ENCODE peak calls at places on chromosome 11, in five cellular contexts. One of them, this sample, is unnamed. For H3K9me3, the result is how much of the 10 kb centered on the place peaks cover.

GRCh38 chr11:82718307-82718706 is 15.4 kb downstream of the FAM181B start:
- DNase-seq in PC-9: peak
- DNase-seq in fibroblast of lung: peak
- DNase-seq in colonic mucosa: no peak
- DNase-seq in IMR-90: peak
- DNase-seq in this sample: no peak

GRCh38 chr11:29173660-29174062 is 843.2 kb downstream of the KCNA4 start:
- DNase-seq in PC-9: peak
- DNase-seq in fibroblast of lung: peak
- DNase-seq in colonic mucosa: no peak
- DNase-seq in IMR-90: peak
- DNase-seq in this sample: no peak

GRCh38 chr11:110433393-110434333 is 3.9 kb downstream of the FDX1 start:
- DNase-seq in PC-9: peak
- DNase-seq in fibroblast of lung: peak
- DNase-seq in colonic mucosa: no peak
- DNase-seq in IMR-90: peak
- DNase-seq in this sample: no peak

GRCh38 chr11:90222459-90223247 is at the start of gene CHORDC1:
- DNase-seq in PC-9: peak
- DNase-seq in fibroblast of lung: peak
- DNase-seq in colonic mucosa: peak
- DNase-seq in IMR-90: peak
- DNase-seq in this sample: peak

GRCh38 chr11:73205666-73206343 is 12.3 kb upstream of the P2RY2 start:
- DNase-seq in PC-9: no peak
- DNase-seq in fibroblast of lung: no peak
- DNase-seq in colonic mucosa: no peak
- DNase-seq in IMR-90: no peak
- DNase-seq in this sample: no peak

GRCh38 chr11:72439455-72439854 is 5.1 kb upstream of the CLPB start:
- DNase-seq in PC-9: no peak
- DNase-seq in fibroblast of lung: peak
- DNase-seq in colonic mucosa: no peak
- DNase-seq in IMR-90: peak
- DNase-seq in this sample: no peak

GRCh38 chr11:78226684-78227680 is 38.3 kb downstream of the USP35 start:
- DNase-seq in PC-9: no peak
- DNase-seq in fibroblast of lung: no peak
- DNase-seq in colonic mucosa: no peak
- DNase-seq in IMR-90: no peak
- DNase-seq in this sample: no peak

GRCh38 chr11:128304666-128305485 is 282.5 kb downstream of the ETS1 start:
- DNase-seq in PC-9: no peak
- DNase-seq in fibroblast of lung: no peak
- DNase-seq in colonic mucosa: no peak
- DNase-seq in IMR-90: no peak
- DNase-seq in this sample: no peak

GRCh38 chr11:61447601-61448551 is 18.0 kb downstream of the SDHAF2 start:
- DNase-seq in PC-9: no peak
- DNase-seq in fibroblast of lung: no peak
- DNase-seq in colonic mucosa: no peak
- DNase-seq in IMR-90: peak
- DNase-seq in this sample: no peak

GRCh38 chr11:74680035-74680671 is 51.1 kb downstream of the CHRDL2 start:
- DNase-seq in PC-9: no peak
- DNase-seq in fibroblast of lung: no peak
- DNase-seq in colonic mucosa: no peak
- DNase-seq in IMR-90: no peak
- DNase-seq in this sample: no peak

GRCh38 chr11:86056262-86056911 is 12.5 kb downstream of the PICALM start:
- DNase-seq in PC-9: no peak
- DNase-seq in fibroblast of lung: no peak
- DNase-seq in colonic mucosa: no peak
- DNase-seq in IMR-90: no peak
- DNase-seq in this sample: no peak

GRCh38 chr11:73330569-73331093 is 22.6 kb downstream of the ARHGEF17 start:
- DNase-seq in PC-9: no peak
- DNase-seq in fibroblast of lung: peak
- DNase-seq in colonic mucosa: no peak
- DNase-seq in IMR-90: peak
- DNase-seq in this sample: no peak

GRCh38 chr11:17395978-17396377 is 7.5 kb upstream of the KCNJ11 start:
- DNase-seq in PC-9: no peak
- DNase-seq in fibroblast of lung: no peak
- DNase-seq in colonic mucosa: no peak
- DNase-seq in IMR-90: no peak
- DNase-seq in this sample: no peak

GRCh38 chr11:61059260-61059752 is 43.0 kb upstream of the CD5 start:
- DNase-seq in PC-9: no peak
- DNase-seq in fibroblast of lung: no peak
- DNase-seq in colonic mucosa: no peak
- DNase-seq in IMR-90: no peak
- DNase-seq in this sample: no peak

GRCh38 chr11:72430743-72431570 is 3.4 kb downstream of the CLPB start:
- DNase-seq in PC-9: no peak
- DNase-seq in fibroblast of lung: peak
- DNase-seq in colonic mucosa: no peak
- DNase-seq in IMR-90: peak
- DNase-seq in this sample: no peak

GRCh38 chr11:91220476-91221202 is 997.8 kb upstream of the CHORDC1 start:
- DNase-seq in PC-9: no peak
- DNase-seq in fibroblast of lung: peak
- DNase-seq in colonic mucosa: no peak
- DNase-seq in IMR-90: peak
- DNase-seq in this sample: no peak

GRCh38 chr11:43969543-43969942 is 27.1 kb downstream of the C11orf96 start:
- DNase-seq in PC-9: no peak
- DNase-seq in fibroblast of lung: no peak
- DNase-seq in colonic mucosa: no peak
- DNase-seq in IMR-90: no peak
- DNase-seq in this sample: no peak

GRCh38 chr11:6992457-6993431 is 27.4 kb downstream of the ZNF214 start:
- DNase-seq in PC-9: no peak
- DNase-seq in fibroblast of lung: peak
- DNase-seq in colonic mucosa: no peak
- DNase-seq in IMR-90: peak
- DNase-seq in this sample: no peak

GRCh38 chr11:71342951-71343827 is 90.8 kb upstream of the SHANK2 start:
- DNase-seq in PC-9: peak
- DNase-seq in fibroblast of lung: no peak
- DNase-seq in colonic mucosa: peak
- DNase-seq in IMR-90: peak
- DNase-seq in this sample: peak

GRCh38 chr11:10305964-10306918 is 1.4 kb downstream of the ADM start:
- DNase-seq in PC-9: no peak
- DNase-seq in fibroblast of lung: no peak
- DNase-seq in colonic mucosa: peak
- DNase-seq in IMR-90: peak
- DNase-seq in this sample: peak

GRCh38 chr11:117384045-117384444 is 56.4 kb downstream of the CEP164 start:
- DNase-seq in PC-9: peak
- DNase-seq in fibroblast of lung: peak
- DNase-seq in colonic mucosa: no peak
- DNase-seq in IMR-90: peak
- DNase-seq in this sample: no peak

GRCh38 chr11:44539971-44540370 is 25.5 kb upstream of the CD82 start:
- DNase-seq in PC-9: no peak
- DNase-seq in fibroblast of lung: no peak
- DNase-seq in colonic mucosa: no peak
- DNase-seq in IMR-90: no peak
- DNase-seq in this sample: no peak

GRCh38 chr11:2706321-2706720 is 6.5 kb upstream of the KCNQ1OT1 start:
- DNase-seq in PC-9: no peak
- DNase-seq in fibroblast of lung: no peak
- DNase-seq in colonic mucosa: no peak
- DNase-seq in IMR-90: no peak
- DNase-seq in this sample: peak

GRCh38 chr11:126920833-126921232 is 79.7 kb downstream of the KIRREL3 start:
- DNase-seq in PC-9: no peak
- DNase-seq in fibroblast of lung: no peak
- DNase-seq in colonic mucosa: no peak
- DNase-seq in IMR-90: no peak
- DNase-seq in this sample: no peak

GRCh38 chr11:117097567-117098268 is 510 bp downstream of the SIK3 start:
- DNase-seq in PC-9: no peak
- DNase-seq in fibroblast of lung: no peak
- DNase-seq in colonic mucosa: peak
- DNase-seq in IMR-90: no peak
- DNase-seq in this sample: peak

GRCh38 chr11:34250732-34251639 is 106.8 kb downstream of the ABTB2 start:
- DNase-seq in PC-9: peak
- DNase-seq in fibroblast of lung: peak
- DNase-seq in colonic mucosa: peak
- DNase-seq in IMR-90: peak
- DNase-seq in this sample: peak

GRCh38 chr11:85886089-85887056 is 31.2 kb downstream of the CCDC83 start:
- DNase-seq in PC-9: no peak
- DNase-seq in fibroblast of lung: peak
- DNase-seq in colonic mucosa: no peak
- DNase-seq in IMR-90: peak
- DNase-seq in this sample: no peak

GRCh38 chr11:71129624-71130023 is 122.8 kb downstream of the SHANK2 start:
- DNase-seq in PC-9: no peak
- DNase-seq in fibroblast of lung: peak
- DNase-seq in colonic mucosa: no peak
- DNase-seq in IMR-90: no peak
- DNase-seq in this sample: no peak

GRCh38 chr11:19864141-19865120 is 151.8 kb downstream of the NAV2 start:
- DNase-seq in PC-9: no peak
- DNase-seq in fibroblast of lung: peak
- DNase-seq in colonic mucosa: no peak
- DNase-seq in IMR-90: no peak
- DNase-seq in this sample: no peak

DNA sequence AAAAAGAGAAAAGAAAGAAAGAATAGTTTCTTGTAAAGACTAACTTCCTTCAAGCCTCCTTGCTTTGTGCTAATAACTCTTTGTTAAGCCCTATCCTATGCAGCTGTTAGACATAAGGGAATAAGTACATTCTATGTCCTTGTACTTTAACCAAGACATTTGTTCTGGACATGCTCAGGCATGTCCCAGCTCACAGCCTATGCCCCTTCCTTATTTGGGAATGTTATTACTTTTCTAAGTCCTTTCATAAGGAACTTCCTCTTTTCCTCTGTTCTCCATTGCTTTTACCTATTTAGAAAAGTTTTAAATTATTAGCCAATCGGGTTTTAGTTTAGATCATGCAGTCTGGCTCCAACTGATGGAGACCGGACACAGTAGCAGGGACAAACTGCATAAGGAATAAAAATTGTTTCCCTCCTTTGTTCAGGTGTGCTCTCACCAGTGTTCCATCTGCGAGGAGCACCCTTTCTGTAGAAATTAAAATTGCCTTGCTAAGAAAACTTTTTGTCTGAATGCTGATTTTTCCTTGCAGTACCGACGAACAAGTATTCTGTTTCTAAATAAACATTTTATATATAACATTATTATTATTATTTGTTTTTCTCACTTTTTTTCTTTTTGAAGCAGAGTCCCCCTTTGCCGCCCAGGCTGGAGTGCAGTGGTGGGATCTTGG is 21.6 kb upstream of the SPINDOC start:
- DNase-seq in PC-9: no peak
- DNase-seq in fibroblast of lung: no peak
- DNase-seq in colonic mucosa: no peak
- DNase-seq in IMR-90: no peak
- DNase-seq in this sample: no peak
- H3K9me3 ChIP-seq in PC-9: under half
- H3K9me3 ChIP-seq in fibroblast of lung: under half
- H3K9me3 ChIP-seq in colonic mucosa: under half
- H3K9me3 ChIP-seq in IMR-90: under half
- H3K9me3 ChIP-seq in this sample: under half

DNA sequence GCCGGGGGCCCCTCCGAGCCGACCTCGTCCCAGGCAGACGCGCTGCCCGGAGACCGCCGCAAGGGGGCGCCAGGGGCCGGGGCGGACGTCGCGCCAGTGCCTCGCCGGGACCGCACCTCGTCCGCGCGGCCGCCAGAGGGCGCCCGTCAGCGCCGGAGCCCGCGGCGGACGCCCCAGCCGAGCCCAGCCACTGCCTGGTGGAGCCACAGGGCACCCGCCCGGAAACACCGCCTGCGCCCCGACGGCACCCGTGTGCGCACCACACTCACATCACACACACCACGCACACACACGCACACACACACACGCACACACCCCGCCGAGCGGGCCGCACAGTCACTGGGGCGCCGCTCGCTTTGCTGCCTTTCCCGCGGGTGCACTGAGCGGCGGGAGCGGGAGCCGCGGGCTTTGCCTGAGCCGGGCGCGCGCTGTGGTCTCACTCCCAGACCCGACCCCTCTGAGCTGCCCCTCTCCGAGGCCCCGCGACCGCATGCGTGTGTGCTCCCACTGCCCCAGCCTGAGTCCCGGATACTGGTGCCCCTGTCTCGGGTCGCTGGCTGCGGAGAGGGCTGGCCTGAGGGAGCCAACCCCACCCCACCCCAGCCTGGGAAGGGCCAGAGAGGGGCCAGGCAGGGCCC is 449.3 kb downstream of the OPCML start:
- DNase-seq in PC-9: no peak
- DNase-seq in fibroblast of lung: peak
- DNase-seq in colonic mucosa: peak
- DNase-seq in IMR-90: peak
- DNase-seq in this sample: peak
- TF ChIP-seq CTCF in PC-9: no peak
- TF ChIP-seq CTCF in fibroblast of lung: peak
- TF ChIP-seq CTCF in colonic mucosa: peak
- TF ChIP-seq CTCF in IMR-90: peak
- TF ChIP-seq CTCF in this sample: peak

GRCh38 chr11:134171951-134172350 is 51.8 kb downstream of the NCAPD3 start:
- DNase-seq in PC-9: no peak
- DNase-seq in fibroblast of lung: no peak
- DNase-seq in colonic mucosa: no peak
- DNase-seq in IMR-90: no peak
- DNase-seq in this sample: no peak
- H3K9me3 ChIP-seq in PC-9: under half
- H3K9me3 ChIP-seq in fibroblast of lung: under half
- H3K9me3 ChIP-seq in colonic mucosa: under half
- H3K9me3 ChIP-seq in IMR-90: under half
- H3K9me3 ChIP-seq in this sample: under half

DNA sequence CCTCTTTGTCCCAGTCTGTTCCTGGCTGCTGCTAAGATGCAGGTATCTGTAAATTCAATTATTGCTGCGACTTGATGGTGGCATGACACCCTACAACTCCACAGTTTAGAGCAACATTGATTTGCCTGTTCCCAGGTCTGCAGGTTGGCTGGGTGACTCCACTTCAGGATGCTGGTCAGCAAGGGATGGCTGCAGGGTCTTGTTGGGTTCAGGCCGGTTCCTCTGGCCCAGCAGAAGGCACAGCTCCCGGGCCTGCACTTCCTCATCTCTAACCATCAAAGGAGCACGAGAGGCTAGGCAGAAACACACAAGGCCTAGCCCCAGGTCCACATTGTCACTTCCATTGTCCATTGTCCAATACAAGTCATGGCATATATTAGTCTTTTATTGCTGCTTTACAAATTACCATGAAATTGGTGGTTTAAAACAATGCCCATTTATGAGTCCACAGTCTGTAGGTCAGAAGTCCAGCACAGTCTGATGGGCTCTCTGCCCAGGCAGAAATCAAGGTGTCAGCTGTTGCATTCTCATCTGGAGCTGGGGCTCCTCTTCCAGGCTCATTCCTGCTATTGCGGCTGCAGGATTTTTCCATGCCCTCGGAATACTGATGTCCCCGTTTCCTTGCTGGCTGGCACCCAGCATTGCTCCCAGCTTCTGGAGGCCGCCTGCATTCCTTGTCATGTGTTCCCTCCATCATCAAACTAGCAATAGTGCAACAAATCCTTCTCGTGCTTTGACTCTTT is 96.6 kb upstream of the LMO1 start:
- DNase-seq in PC-9: no peak
- DNase-seq in fibroblast of lung: no peak
- DNase-seq in colonic mucosa: no peak
- DNase-seq in IMR-90: no peak
- DNase-seq in this sample: no peak
- TF ChIP-seq CTCF in PC-9: no peak
- TF ChIP-seq CTCF in fibroblast of lung: no peak
- TF ChIP-seq CTCF in colonic mucosa: no peak
- TF ChIP-seq CTCF in IMR-90: no peak
- TF ChIP-seq CTCF in this sample: no peak